ENCODE peak calls at places on chromosomes 3 and 15, in eight cellular contexts. One of them, this sample, is unnamed. For H3K9me3, H3K4me1 and H3K27me3, the result is how much of the 10 kb centered on the place peaks cover.

GRCh38 chr15:41605566-41605965 is 46.6 kb downstream of the TYRO3 start:
- DNase-seq in K562: no peak
- DNase-seq in pancreas: no peak
- DNase-seq in upper lobe of right lung: no peak
- DNase-seq in GM23248: no peak
- DNase-seq in psoas muscle: no peak
- DNase-seq in body of pancreas: no peak
- DNase-seq in astrocyte: no peak
- DNase-seq in this sample: no peak

GRCh38 chr3:40054568-40055222 is 245.3 kb downstream of the MYRIP start:
- DNase-seq in upper lobe of right lung: no peak
- DNase-seq in GM23248: peak
- DNase-seq in psoas muscle: no peak
- DNase-seq in pancreas: no peak
- DNase-seq in astrocyte: peak
- DNase-seq in K562: no peak
- DNase-seq in body of pancreas: no peak
- DNase-seq in this sample: no peak

GRCh38 chr15:94042163-94042954 is 189.0 kb upstream of the MCTP2 start:
- DNase-seq in psoas muscle: no peak
- DNase-seq in upper lobe of right lung: no peak
- DNase-seq in pancreas: no peak
- DNase-seq in body of pancreas: no peak
- DNase-seq in K562: no peak
- DNase-seq in astrocyte: peak
- DNase-seq in GM23248: peak
- DNase-seq in this sample: no peak

GRCh38 chr3:194689493-194689901 is 3.8 kb downstream of the FAM43A start:
- DNase-seq in astrocyte: no peak
- DNase-seq in GM23248: peak
- DNase-seq in upper lobe of right lung: no peak
- DNase-seq in body of pancreas: no peak
- DNase-seq in K562: no peak
- DNase-seq in pancreas: no peak
- DNase-seq in psoas muscle: peak
- DNase-seq in this sample: no peak

GRCh38 chr15:60590935-60591490 is 112.1 kb upstream of the ICE2 start:
- DNase-seq in astrocyte: peak
- DNase-seq in upper lobe of right lung: peak
- DNase-seq in GM23248: peak
- DNase-seq in pancreas: peak
- DNase-seq in K562: no peak
- DNase-seq in body of pancreas: peak
- DNase-seq in psoas muscle: peak
- DNase-seq in this sample: peak

GRCh38 chr3:183968846-183969245 is 48.8 kb downstream of the ABCC5 start:
- DNase-seq in body of pancreas: no peak
- DNase-seq in K562: no peak
- DNase-seq in psoas muscle: no peak
- DNase-seq in astrocyte: no peak
- DNase-seq in GM23248: peak
- DNase-seq in pancreas: no peak
- DNase-seq in upper lobe of right lung: no peak
- DNase-seq in this sample: no peak

GRCh38 chr3:194971965-194972364 is 286.3 kb downstream of the FAM43A start:
- DNase-seq in K562: no peak
- DNase-seq in body of pancreas: no peak
- DNase-seq in GM23248: no peak
- DNase-seq in astrocyte: no peak
- DNase-seq in psoas muscle: no peak
- DNase-seq in pancreas: no peak
- DNase-seq in upper lobe of right lung: no peak
- DNase-seq in this sample: no peak

GRCh38 chr3:179852117-179852886 is 184.4 kb downstream of the PEX5L start:
- DNase-seq in psoas muscle: no peak
- DNase-seq in pancreas: no peak
- DNase-seq in body of pancreas: no peak
- DNase-seq in upper lobe of right lung: no peak
- DNase-seq in astrocyte: peak
- DNase-seq in K562: no peak
- DNase-seq in GM23248: peak
- DNase-seq in this sample: no peak

GRCh38 chr3:93907132-93907531 is 66.6 kb downstream of the PROS1 start:
- DNase-seq in GM23248: no peak
- DNase-seq in pancreas: no peak
- DNase-seq in K562: no peak
- DNase-seq in upper lobe of right lung: no peak
- DNase-seq in psoas muscle: no peak
- DNase-seq in astrocyte: no peak
- DNase-seq in body of pancreas: no peak
- DNase-seq in this sample: no peak
- H3K9me3 ChIP-seq in GM23248: under half
- H3K9me3 ChIP-seq in pancreas: under half
- H3K9me3 ChIP-seq in K562: under half
- H3K9me3 ChIP-seq in upper lobe of right lung: under half
- H3K9me3 ChIP-seq in psoas muscle: under half
- H3K9me3 ChIP-seq in astrocyte: under half
- H3K9me3 ChIP-seq in body of pancreas: under half
- H3K9me3 ChIP-seq in this sample: under half

DNA sequence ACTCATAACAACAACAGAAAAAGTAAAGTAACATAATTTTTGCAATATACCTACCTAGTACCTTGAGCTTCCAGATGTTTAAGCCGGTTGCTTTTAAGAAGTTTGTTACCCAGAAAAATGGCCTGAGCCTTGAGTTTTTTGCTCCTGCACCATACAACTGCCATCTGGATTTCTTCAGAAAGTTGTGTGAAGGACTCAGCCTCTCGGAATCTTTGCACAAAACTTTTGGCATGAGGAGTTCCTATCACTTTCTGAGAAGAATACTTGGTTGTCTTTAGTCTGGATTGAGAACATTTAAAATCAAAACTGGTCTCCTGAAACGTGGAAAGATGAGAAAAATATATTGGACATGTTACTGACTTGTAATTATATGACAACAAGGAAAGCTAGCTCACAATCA is 17.3 kb downstream of the GTPBP8 start:
- DNase-seq in pancreas: no peak
- DNase-seq in GM23248: peak
- DNase-seq in upper lobe of right lung: no peak
- DNase-seq in psoas muscle: no peak
- DNase-seq in K562: no peak
- DNase-seq in body of pancreas: no peak
- DNase-seq in astrocyte: no peak
- DNase-seq in this sample: no peak
- H3K4me1 ChIP-seq in pancreas: under half
- H3K4me1 ChIP-seq in GM23248: under half
- H3K4me1 ChIP-seq in upper lobe of right lung: under half
- H3K4me1 ChIP-seq in psoas muscle: under half
- H3K4me1 ChIP-seq in K562: under half
- H3K4me1 ChIP-seq in body of pancreas: under half
- H3K4me1 ChIP-seq in astrocyte: under half
- H3K4me1 ChIP-seq in this sample: under half

GRCh38 chr15:100517820-100518219 is 10.9 kb downstream of the CERS3 start:
- DNase-seq in psoas muscle: no peak
- DNase-seq in astrocyte: no peak
- DNase-seq in GM23248: no peak
- DNase-seq in body of pancreas: no peak
- DNase-seq in K562: no peak
- DNase-seq in pancreas: no peak
- DNase-seq in upper lobe of right lung: no peak
- DNase-seq in this sample: no peak
- H3K27me3 ChIP-seq in psoas muscle: under half
- H3K27me3 ChIP-seq in astrocyte: under half
- H3K27me3 ChIP-seq in GM23248: under half
- H3K27me3 ChIP-seq in body of pancreas: under half
- H3K27me3 ChIP-seq in K562: under half
- H3K27me3 ChIP-seq in pancreas: under half
- H3K27me3 ChIP-seq in upper lobe of right lung: under half
- H3K27me3 ChIP-seq in this sample: under half

DNA sequence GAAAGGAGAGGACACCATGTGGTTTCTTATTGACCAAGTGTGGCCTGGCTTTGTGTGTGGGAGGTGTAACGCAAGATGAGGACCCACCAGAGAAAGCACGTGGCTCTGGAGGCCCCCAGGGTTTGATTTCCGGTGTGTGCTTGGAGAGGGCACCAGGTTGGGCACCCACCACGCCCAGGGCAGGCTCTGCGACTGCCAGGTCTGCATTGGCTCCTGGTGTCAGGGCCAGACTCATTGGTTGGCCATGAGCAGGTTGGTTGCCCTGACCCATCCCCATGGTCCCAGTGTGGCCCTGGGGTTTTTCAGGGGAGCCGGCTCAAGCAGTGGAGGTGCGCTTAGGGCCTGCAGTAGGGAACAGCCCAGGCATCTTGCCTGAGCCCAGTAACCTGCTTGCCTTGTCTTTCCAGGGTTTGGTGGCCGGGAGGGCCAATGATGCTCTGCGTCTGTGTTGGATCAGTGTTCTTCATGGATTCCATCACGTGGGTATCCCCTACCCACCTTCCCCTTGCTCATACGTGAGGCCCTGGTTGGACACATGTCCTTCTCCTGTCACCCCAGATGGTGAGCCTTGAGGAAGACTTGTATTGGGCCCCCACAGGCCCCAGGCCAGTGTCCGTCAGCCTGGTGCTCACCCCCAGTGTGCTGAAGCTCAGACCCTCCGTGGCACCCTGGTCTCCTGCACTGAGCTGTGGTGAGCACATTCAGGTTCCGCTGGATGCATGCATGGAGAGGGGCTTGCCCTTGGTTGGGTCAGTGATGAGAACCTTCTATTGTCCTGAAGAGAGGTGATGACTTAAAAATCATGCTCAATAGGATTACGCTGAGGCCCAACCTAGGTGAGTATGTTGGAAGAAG is 193.9 kb downstream of the UBE3A start:
- DNase-seq in astrocyte: no peak
- DNase-seq in body of pancreas: peak
- DNase-seq in K562: no peak
- DNase-seq in upper lobe of right lung: peak
- DNase-seq in GM23248: no peak
- DNase-seq in pancreas: peak
- DNase-seq in psoas muscle: peak
- DNase-seq in this sample: no peak
- H3K9me3 ChIP-seq in astrocyte: under half
- H3K9me3 ChIP-seq in body of pancreas: under half
- H3K9me3 ChIP-seq in K562: under half
- H3K9me3 ChIP-seq in upper lobe of right lung: under half
- H3K9me3 ChIP-seq in GM23248: under half
- H3K9me3 ChIP-seq in pancreas: under half
- H3K9me3 ChIP-seq in psoas muscle: under half
- H3K9me3 ChIP-seq in this sample: under half